ENCODE peak calls at places on chromosomes 6 and 20, in four cellular contexts. One of them, this sample, is unnamed.

GRCh38 chr6:44034391-44034861 is 92.8 kb downstream of the MRPL14 start:
- DNase-seq in GM12878: no peak
- DNase-seq in SK-N-SH: no peak
- DNase-seq in HepG2: no peak
- DNase-seq in this sample: no peak

GRCh38 chr6:70103798-70104197 is 199.1 kb downstream of the COL9A1 start:
- DNase-seq in GM12878: no peak
- DNase-seq in SK-N-SH: no peak
- DNase-seq in HepG2: no peak
- DNase-seq in this sample: peak; percentile 37

GRCh38 chr6:37373822-37374514 is 20.2 kb downstream of the RNF8 start:
- DNase-seq in GM12878: no peak
- DNase-seq in SK-N-SH: no peak
- DNase-seq in HepG2: no peak
- DNase-seq in this sample: no peak

GRCh38 chr6:105137388-105137787 is 42.4 kb downstream of the POPDC3 start:
- DNase-seq in GM12878: no peak
- DNase-seq in SK-N-SH: peak; percentile 61
- DNase-seq in HepG2: no peak
- DNase-seq in this sample: no peak

GRCh38 chr20:20710847-20711315 is 1.6 kb downstream of the RALGAPA2 start:
- DNase-seq in GM12878: no peak
- DNase-seq in SK-N-SH: no peak
- DNase-seq in HepG2: peak; percentile 90
- DNase-seq in this sample: no peak

GRCh38 chr6:74606488-74607135 is 599.2 kb downstream of the COL12A1 start:
- DNase-seq in GM12878: no peak
- DNase-seq in SK-N-SH: no peak
- DNase-seq in HepG2: no peak
- DNase-seq in this sample: no peak

GRCh38 chr6:168886306-168886854 is 367.3 kb downstream of the THBS2 start:
- DNase-seq in GM12878: no peak
- DNase-seq in SK-N-SH: no peak
- DNase-seq in HepG2: no peak
- DNase-seq in this sample: no peak

GRCh38 chr6:147508073-147508870 is at the start of gene SAMD5:
- DNase-seq in GM12878: no peak
- DNase-seq in SK-N-SH: peak; percentile 53
- DNase-seq in HepG2: peak; percentile 4
- DNase-seq in this sample: peak; percentile 91

GRCh38 chr20:32477594-32478512 is 107.3 kb downstream of the NOL4L start:
- DNase-seq in GM12878: no peak
- DNase-seq in SK-N-SH: peak; percentile 29
- DNase-seq in HepG2: no peak
- DNase-seq in this sample: no peak

GRCh38 chr6:115982453-115982852 is 78.2 kb downstream of the FRK start:
- DNase-seq in GM12878: no peak
- DNase-seq in SK-N-SH: no peak
- DNase-seq in HepG2: peak; percentile 75
- DNase-seq in this sample: no peak

GRCh38 chr20:37303637-37304036 is 14.2 kb downstream of the MANBAL start:
- DNase-seq in GM12878: no peak
- DNase-seq in SK-N-SH: no peak
- DNase-seq in HepG2: no peak
- DNase-seq in this sample: no peak

GRCh38 chr6:152952866-152953509 is 29.9 kb downstream of the FBXO5 start:
- DNase-seq in GM12878: no peak
- DNase-seq in SK-N-SH: peak; percentile 45
- DNase-seq in HepG2: peak; percentile 50
- DNase-seq in this sample: no peak

GRCh38 chr6:163337958-163338357 is 76.6 kb upstream of the QKI start:
- DNase-seq in GM12878: no peak
- DNase-seq in SK-N-SH: no peak
- DNase-seq in HepG2: no peak
- DNase-seq in this sample: no peak

GRCh38 chr20:34045930-34046329 is 52.2 kb downstream of the RALY start:
- DNase-seq in GM12878: no peak
- DNase-seq in SK-N-SH: no peak
- DNase-seq in HepG2: peak; percentile 84
- DNase-seq in this sample: no peak

GRCh38 chr6:11766056-11766455 is 12.5 kb downstream of the ADTRP start:
- DNase-seq in GM12878: no peak
- DNase-seq in SK-N-SH: no peak
- DNase-seq in HepG2: no peak
- DNase-seq in this sample: peak; percentile 52

GRCh38 chr6:105769197-105769596 is 316.9 kb upstream of the PRDM1 start:
- DNase-seq in GM12878: no peak
- DNase-seq in SK-N-SH: no peak
- DNase-seq in HepG2: no peak
- DNase-seq in this sample: no peak

GRCh38 chr20:62029951-62030350 is 35.7 kb downstream of the TAF4 start:
- DNase-seq in GM12878: no peak
- DNase-seq in SK-N-SH: no peak
- DNase-seq in HepG2: no peak
- DNase-seq in this sample: no peak

GRCh38 chr6:72363844-72364740 is 257.8 kb upstream of the KCNQ5 start:
- DNase-seq in GM12878: no peak
- DNase-seq in SK-N-SH: no peak
- DNase-seq in HepG2: no peak
- DNase-seq in this sample: no peak

GRCh38 chr6:33914519-33915120 is 110.8 kb upstream of the MLN start:
- DNase-seq in GM12878: no peak
- DNase-seq in SK-N-SH: no peak
- DNase-seq in HepG2: no peak
- DNase-seq in this sample: no peak

GRCh38 chr6:6696867-6697531 is 108.5 kb downstream of the LY86 start:
- DNase-seq in GM12878: no peak
- DNase-seq in SK-N-SH: peak; percentile 45
- DNase-seq in HepG2: peak; percentile 29
- DNase-seq in this sample: peak; percentile 74

GRCh38 chr6:137724495-137725211 is 142.4 kb upstream of the TNFAIP3 start:
- DNase-seq in GM12878: no peak
- DNase-seq in SK-N-SH: no peak
- DNase-seq in HepG2: no peak
- DNase-seq in this sample: no peak

GRCh38 chr6:47147836-47148344 is 105.8 kb upstream of the ADGRF1 start:
- DNase-seq in GM12878: no peak
- DNase-seq in SK-N-SH: no peak
- DNase-seq in HepG2: peak; percentile 59
- DNase-seq in this sample: no peak
- TF ChIP-seq TAF1 in GM12878: no peak
- TF ChIP-seq TAF1 in SK-N-SH: no peak
- TF ChIP-seq TAF1 in HepG2: no peak
- TF ChIP-seq TAF1 in this sample: no peak

GRCh38 chr6:111032493-111033140 is 50.8 kb downstream of the RPF2 start:
- DNase-seq in GM12878: no peak
- DNase-seq in SK-N-SH: no peak
- DNase-seq in HepG2: no peak
- DNase-seq in this sample: no peak

GRCh38 chr6:111030008-111031006 is 48.5 kb downstream of the RPF2 start:
- DNase-seq in GM12878: no peak
- DNase-seq in SK-N-SH: peak; percentile 28
- DNase-seq in HepG2: no peak
- DNase-seq in this sample: no peak

GRCh38 chr6:111024661-111025060 is 42.8 kb downstream of the RPF2 start:
- DNase-seq in GM12878: no peak
- DNase-seq in SK-N-SH: no peak
- DNase-seq in HepG2: no peak
- DNase-seq in this sample: no peak

GRCh38 chr6:111031151-111031550 is 49.3 kb downstream of the RPF2 start:
- DNase-seq in GM12878: no peak
- DNase-seq in SK-N-SH: no peak
- DNase-seq in HepG2: no peak
- DNase-seq in this sample: no peak

GRCh38 chr6:111027219-111027618 is 45.4 kb downstream of the RPF2 start:
- DNase-seq in GM12878: no peak
- DNase-seq in SK-N-SH: no peak
- DNase-seq in HepG2: no peak
- DNase-seq in this sample: no peak
- TF ChIP-seq POLR2AphosphoS5 in GM12878: no peak
- TF ChIP-seq POLR2AphosphoS5 in SK-N-SH: no peak
- TF ChIP-seq POLR2AphosphoS5 in HepG2: no peak
- TF ChIP-seq POLR2AphosphoS5 in this sample: no peak

DNA sequence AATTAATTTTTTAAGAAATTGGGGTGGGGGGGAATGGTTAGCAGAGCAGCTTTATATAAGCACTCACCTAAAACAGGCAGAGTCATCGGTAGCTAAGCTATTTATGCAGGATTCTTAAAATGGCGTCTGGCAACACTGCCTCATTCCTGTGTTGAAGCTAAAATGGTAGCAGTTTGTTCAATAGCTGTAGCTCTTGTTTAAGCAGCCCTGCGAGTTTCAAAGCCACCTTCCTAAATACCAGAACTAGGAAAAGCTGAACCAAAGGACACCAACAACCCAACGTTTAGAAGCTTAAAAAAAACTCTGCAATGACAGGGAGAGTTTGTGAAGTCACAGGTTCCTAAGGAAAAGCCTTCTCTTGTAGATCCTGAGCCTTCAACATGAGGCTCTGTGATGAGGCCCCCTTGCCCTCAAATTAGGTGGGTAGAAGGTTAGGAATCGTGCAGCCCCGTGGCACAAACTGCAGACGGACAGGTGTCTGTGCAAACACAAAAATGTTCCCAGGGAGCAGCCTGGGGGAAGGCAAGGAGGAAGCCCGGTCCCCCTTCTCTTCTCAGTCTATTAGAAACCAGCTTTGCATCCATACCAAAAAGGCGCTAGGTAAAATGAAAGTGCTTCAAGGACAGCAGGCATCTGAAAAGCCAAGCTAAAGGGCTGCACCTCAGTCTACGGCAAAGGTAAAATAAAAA is 4.7 kb downstream of the ZMYND8 start:
- DNase-seq in GM12878: no peak
- DNase-seq in SK-N-SH: peak; percentile 27
- DNase-seq in HepG2: no peak
- DNase-seq in this sample: peak; percentile 72
- TF ChIP-seq ZBTB33 in GM12878: no peak
- TF ChIP-seq ZBTB33 in SK-N-SH: no peak
- TF ChIP-seq ZBTB33 in HepG2: no peak
- TF ChIP-seq ZBTB33 in this sample: no peak

GRCh38 chr20:5596401-5597193 is 153.6 kb upstream of the SHLD1 start:
- DNase-seq in GM12878: no peak
- DNase-seq in SK-N-SH: no peak
- DNase-seq in HepG2: no peak
- DNase-seq in this sample: no peak

GRCh38 chr20:5592165-5592564 is 158.0 kb upstream of the SHLD1 start:
- DNase-seq in GM12878: no peak
- DNase-seq in SK-N-SH: no peak
- DNase-seq in HepG2: no peak
- DNase-seq in this sample: no peak

GRCh38 chr20:5592823-5593761 is 157.1 kb upstream of the SHLD1 start:
- DNase-seq in GM12878: no peak
- DNase-seq in SK-N-SH: no peak
- DNase-seq in HepG2: no peak
- DNase-seq in this sample: peak; percentile 9

GRCh38 chr20:5590899-5591298 is 159.3 kb upstream of the SHLD1 start:
- DNase-seq in GM12878: no peak
- DNase-seq in SK-N-SH: no peak
- DNase-seq in HepG2: no peak
- DNase-seq in this sample: no peak

DNA sequence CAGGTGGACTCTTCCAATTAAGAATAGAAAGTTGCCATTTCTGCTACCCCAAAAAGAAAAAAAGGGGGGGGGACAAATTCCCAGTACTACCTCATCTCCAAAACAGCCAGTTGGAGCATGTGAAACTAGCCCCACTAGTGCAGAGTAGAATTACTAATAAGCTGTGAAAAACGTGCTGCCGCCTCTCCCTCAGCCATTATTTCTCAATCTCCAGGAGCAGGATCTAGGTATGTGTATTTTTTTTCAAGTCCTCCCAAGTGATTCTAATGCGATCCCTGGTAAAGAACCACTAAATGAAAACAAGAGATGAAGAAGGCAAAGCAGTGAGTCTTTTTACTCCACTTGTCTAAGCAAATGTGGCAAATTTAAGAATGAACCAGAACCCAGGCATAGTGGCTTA is 154.5 kb upstream of the SHLD1 start:
- DNase-seq in GM12878: no peak
- DNase-seq in SK-N-SH: no peak
- DNase-seq in HepG2: no peak
- DNase-seq in this sample: no peak
- TF ChIP-seq TAF1 in GM12878: no peak
- TF ChIP-seq TAF1 in SK-N-SH: no peak
- TF ChIP-seq TAF1 in HepG2: no peak
- TF ChIP-seq TAF1 in this sample: no peak

GRCh38 chr20:48910360-48910781 is 11.1 kb upstream of the ARFGEF2 start:
- DNase-seq in GM12878: no peak
- DNase-seq in SK-N-SH: no peak
- DNase-seq in HepG2: no peak
- DNase-seq in this sample: no peak
- TF ChIP-seq POLR2AphosphoS5 in GM12878: no peak
- TF ChIP-seq POLR2AphosphoS5 in SK-N-SH: no peak
- TF ChIP-seq POLR2AphosphoS5 in HepG2: no peak
- TF ChIP-seq POLR2AphosphoS5 in this sample: no peak

GRCh38 chr6:3777695-3778461 is 26.4 kb upstream of the PXDC1 start:
- DNase-seq in GM12878: no peak
- DNase-seq in SK-N-SH: no peak
- DNase-seq in HepG2: no peak
- DNase-seq in this sample: no peak
- TF ChIP-seq ZBTB33 in GM12878: no peak
- TF ChIP-seq ZBTB33 in SK-N-SH: no peak
- TF ChIP-seq ZBTB33 in HepG2: no peak
- TF ChIP-seq ZBTB33 in this sample: no peak

DNA sequence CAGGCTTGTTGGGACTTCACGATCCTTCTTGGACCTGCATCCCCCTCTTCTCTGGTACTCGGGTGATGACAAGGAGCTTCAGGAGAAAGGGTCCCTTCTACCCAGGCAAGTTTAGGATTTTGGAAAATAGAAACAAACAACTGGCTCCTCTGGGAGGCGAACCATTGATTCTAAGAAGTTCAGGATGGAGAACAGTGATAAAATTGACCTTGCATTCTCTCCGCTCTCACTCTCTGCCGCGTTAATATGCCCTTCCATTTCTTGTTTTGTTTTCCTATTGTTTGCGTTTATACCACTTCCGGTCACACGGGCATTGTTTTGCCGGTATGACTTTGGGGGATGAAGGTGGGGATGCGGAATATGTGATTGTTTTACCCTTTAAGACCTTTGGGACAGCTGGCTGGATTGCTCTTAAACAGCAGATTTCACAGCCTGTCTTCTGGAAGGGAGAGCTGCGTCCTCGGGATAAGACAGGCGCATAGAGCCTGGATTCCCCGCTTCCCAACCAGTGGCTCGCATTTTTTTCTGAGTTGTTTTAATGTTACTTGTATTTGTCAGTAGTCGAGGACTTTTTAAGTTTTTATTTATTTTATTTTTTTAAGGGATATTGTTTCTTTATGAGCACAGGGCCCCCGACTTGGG is 144.3 kb upstream of the ZNF184 start:
- DNase-seq in GM12878: no peak
- DNase-seq in SK-N-SH: no peak
- DNase-seq in HepG2: no peak
- DNase-seq in this sample: peak; percentile 46
- TF ChIP-seq TAF1 in GM12878: no peak
- TF ChIP-seq TAF1 in SK-N-SH: no peak
- TF ChIP-seq TAF1 in HepG2: no peak
- TF ChIP-seq TAF1 in this sample: no peak

GRCh38 chr20:438581-439469 is 23.5 kb downstream of the TBC1D20 start:
- DNase-seq in GM12878: peak; percentile 13
- DNase-seq in SK-N-SH: no peak
- DNase-seq in HepG2: no peak
- DNase-seq in this sample: no peak
- TF ChIP-seq POLR2AphosphoS5 in GM12878: peak; percentile 19
- TF ChIP-seq POLR2AphosphoS5 in SK-N-SH: no peak
- TF ChIP-seq POLR2AphosphoS5 in HepG2: no peak
- TF ChIP-seq POLR2AphosphoS5 in this sample: no peak

This sample was measured in K562.